ENCODE peak calls at places on chromosomes 16 and 17, in five cellular contexts. One of them, this sample, is unnamed.
A peak's percentile ranks its signal among the peaks of the same experiment; 100 is the strongest.

GRCh38 chr17:31679667-31680066 is 179.4 kb downstream of the COPRS start:
- DNase-seq in lower lobe of right lung: no peak
- DNase-seq in HFF-Myc: no peak
- DNase-seq in mammary epithelial cell: no peak
- DNase-seq in type B pancreatic cell: no peak
- DNase-seq in this sample: peak; percentile 32

GRCh38 chr17:75574404-75575093 is 13.1 kb upstream of the MYO15B start:
- DNase-seq in type B pancreatic cell: no peak
- DNase-seq in lower lobe of right lung: no peak
- DNase-seq in mammary epithelial cell: no peak
- DNase-seq in HFF-Myc: no peak
- DNase-seq in this sample: no peak

GRCh38 chr17:81228420-81228819 is 5.7 kb upstream of the CEP131 start:
- DNase-seq in lower lobe of right lung: no peak
- DNase-seq in mammary epithelial cell: no peak
- DNase-seq in type B pancreatic cell: no peak
- DNase-seq in HFF-Myc: no peak
- DNase-seq in this sample: no peak

GRCh38 chr16:3065069-3065741 is at the start of gene IL32:
- DNase-seq in mammary epithelial cell: peak; percentile 84
- DNase-seq in lower lobe of right lung: no peak
- DNase-seq in type B pancreatic cell: no peak
- DNase-seq in HFF-Myc: peak; percentile 36
- DNase-seq in this sample: no peak

GRCh38 chr17:40909755-40910154 is 24.7 kb upstream of the KRT20 start:
- DNase-seq in mammary epithelial cell: peak; percentile 82
- DNase-seq in HFF-Myc: peak; percentile 54
- DNase-seq in type B pancreatic cell: no peak
- DNase-seq in lower lobe of right lung: no peak
- DNase-seq in this sample: no peak

GRCh38 chr17:79836952-79837887 is 2.0 kb downstream of the CBX4 start:
- DNase-seq in HFF-Myc: no peak
- DNase-seq in type B pancreatic cell: no peak
- DNase-seq in mammary epithelial cell: peak; percentile 88
- DNase-seq in lower lobe of right lung: peak; percentile 94
- DNase-seq in this sample: no peak

GRCh38 chr16:19284207-19284606 is 1.3 kb upstream of the CLEC19A start:
- DNase-seq in mammary epithelial cell: peak; percentile 88
- DNase-seq in HFF-Myc: no peak
- DNase-seq in lower lobe of right lung: peak; percentile 51
- DNase-seq in type B pancreatic cell: no peak
- DNase-seq in this sample: no peak

GRCh38 chr16:85522842-85523601 is 90.1 kb upstream of the GSE1 start:
- DNase-seq in HFF-Myc: no peak
- DNase-seq in type B pancreatic cell: no peak
- DNase-seq in mammary epithelial cell: no peak
- DNase-seq in lower lobe of right lung: no peak
- DNase-seq in this sample: no peak

GRCh38 chr16:85891776-85892166 is 7.2 kb upstream of the IRF8 start:
- DNase-seq in HFF-Myc: no peak
- DNase-seq in mammary epithelial cell: no peak
- DNase-seq in lower lobe of right lung: no peak
- DNase-seq in type B pancreatic cell: no peak
- DNase-seq in this sample: no peak

GRCh38 chr16:27402964-27403600 is 1.1 kb downstream of the IL21R start:
- DNase-seq in HFF-Myc: no peak
- DNase-seq in mammary epithelial cell: no peak
- DNase-seq in type B pancreatic cell: no peak
- DNase-seq in lower lobe of right lung: no peak
- DNase-seq in this sample: peak; percentile 81

GRCh38 chr17:77110006-77110374 is 30.8 kb upstream of the SEC14L1 start:
- DNase-seq in lower lobe of right lung: no peak
- DNase-seq in HFF-Myc: no peak
- DNase-seq in mammary epithelial cell: no peak
- DNase-seq in type B pancreatic cell: no peak
- DNase-seq in this sample: no peak

GRCh38 chr17:55177159-55177913 is 87.4 kb upstream of the HLF start:
- DNase-seq in type B pancreatic cell: no peak
- DNase-seq in lower lobe of right lung: no peak
- DNase-seq in mammary epithelial cell: no peak
- DNase-seq in HFF-Myc: peak; percentile 16
- DNase-seq in this sample: no peak

GRCh38 chr16:19883296-19883951 is 1.2 kb downstream of the GPRC5B start:
- DNase-seq in HFF-Myc: no peak
- DNase-seq in mammary epithelial cell: no peak
- DNase-seq in type B pancreatic cell: peak; percentile 72
- DNase-seq in lower lobe of right lung: no peak
- DNase-seq in this sample: no peak

GRCh38 chr16:83561876-83562275 is 245.9 kb upstream of the HSBP1 start:
- DNase-seq in type B pancreatic cell: no peak
- DNase-seq in HFF-Myc: no peak
- DNase-seq in lower lobe of right lung: no peak
- DNase-seq in mammary epithelial cell: peak; percentile 5
- DNase-seq in this sample: no peak

GRCh38 chr17:72646176-72646575 is 446.3 kb downstream of the SLC39A11 start:
- DNase-seq in mammary epithelial cell: no peak
- DNase-seq in lower lobe of right lung: no peak
- DNase-seq in type B pancreatic cell: no peak
- DNase-seq in HFF-Myc: no peak
- DNase-seq in this sample: no peak

GRCh38 chr16:64346080-64346479 is 775.8 kb downstream of the CDH11 start:
- DNase-seq in mammary epithelial cell: no peak
- DNase-seq in lower lobe of right lung: no peak
- DNase-seq in type B pancreatic cell: no peak
- DNase-seq in HFF-Myc: no peak
- DNase-seq in this sample: no peak

GRCh38 chr16:3659200-3659599 is 4.7 kb downstream of the DNASE1 start:
- DNase-seq in HFF-Myc: no peak
- DNase-seq in type B pancreatic cell: no peak
- DNase-seq in lower lobe of right lung: no peak
- DNase-seq in mammary epithelial cell: no peak
- DNase-seq in this sample: no peak

GRCh38 chr16:49456763-49457162 is 83.2 kb downstream of the C16orf78 start:
- DNase-seq in mammary epithelial cell: no peak
- DNase-seq in type B pancreatic cell: peak; percentile 40
- DNase-seq in lower lobe of right lung: no peak
- DNase-seq in HFF-Myc: no peak
- DNase-seq in this sample: peak; percentile 54

GRCh38 chr16:86988920-86989715 is 328.1 kb downstream of the C16orf95 start:
- DNase-seq in type B pancreatic cell: no peak
- DNase-seq in mammary epithelial cell: no peak
- DNase-seq in lower lobe of right lung: no peak
- DNase-seq in HFF-Myc: no peak
- DNase-seq in this sample: no peak

GRCh38 chr17:74201250-74201649 is 2.2 kb upstream of the RPL38 start:
- DNase-seq in HFF-Myc: no peak
- DNase-seq in type B pancreatic cell: no peak
- DNase-seq in mammary epithelial cell: peak; percentile 34
- DNase-seq in lower lobe of right lung: no peak
- DNase-seq in this sample: no peak

GRCh38 chr16:71659471-71659870 is 33.5 kb downstream of the MARVELD3 start:
- DNase-seq in lower lobe of right lung: no peak
- DNase-seq in HFF-Myc: no peak
- DNase-seq in mammary epithelial cell: no peak
- DNase-seq in type B pancreatic cell: no peak
- DNase-seq in this sample: no peak

GRCh38 chr17:75504347-75505151 is 10.8 kb downstream of the CASKIN2 start:
- DNase-seq in mammary epithelial cell: peak; percentile 13
- DNase-seq in HFF-Myc: no peak
- DNase-seq in type B pancreatic cell: no peak
- DNase-seq in lower lobe of right lung: peak; percentile 57
- DNase-seq in this sample: no peak

GRCh38 chr16:56041556-56042140 is 149.6 kb upstream of the GNAO1 start:
- DNase-seq in mammary epithelial cell: peak; percentile 36
- DNase-seq in HFF-Myc: no peak
- DNase-seq in type B pancreatic cell: no peak
- DNase-seq in lower lobe of right lung: no peak
- DNase-seq in this sample: no peak

GRCh38 chr16:67645397-67646121 is 615 bp downstream of the CARMIL2 start:
- DNase-seq in lower lobe of right lung: no peak
- DNase-seq in mammary epithelial cell: no peak
- DNase-seq in HFF-Myc: no peak
- DNase-seq in type B pancreatic cell: no peak
- DNase-seq in this sample: no peak

GRCh38 chr17:17970699-17971430 is 1.3 kb downstream of the TOM1L2 start:
- DNase-seq in mammary epithelial cell: no peak
- DNase-seq in lower lobe of right lung: no peak
- DNase-seq in HFF-Myc: no peak
- DNase-seq in type B pancreatic cell: no peak
- DNase-seq in this sample: no peak

GRCh38 chr17:68868708-68869107 is 86.5 kb downstream of the ABCA8 start:
- DNase-seq in HFF-Myc: peak; percentile 19
- DNase-seq in mammary epithelial cell: no peak
- DNase-seq in lower lobe of right lung: no peak
- DNase-seq in type B pancreatic cell: no peak
- DNase-seq in this sample: no peak

GRCh38 chr17:72467841-72468653 is 347.2 kb downstream of the SOX9 start:
- DNase-seq in lower lobe of right lung: no peak
- DNase-seq in HFF-Myc: peak; percentile 65
- DNase-seq in mammary epithelial cell: peak; percentile 98
- DNase-seq in type B pancreatic cell: no peak
- DNase-seq in this sample: no peak

GRCh38 chr17:66306413-66306812 is 4.0 kb downstream of the PRKCA start:
- DNase-seq in HFF-Myc: no peak
- DNase-seq in lower lobe of right lung: no peak
- DNase-seq in type B pancreatic cell: no peak
- DNase-seq in mammary epithelial cell: peak; percentile 19
- DNase-seq in this sample: no peak

GRCh38 chr17:58303981-58304734 is 23.4 kb upstream of the MPO start:
- DNase-seq in mammary epithelial cell: peak; percentile 41
- DNase-seq in HFF-Myc: no peak
- DNase-seq in lower lobe of right lung: peak; percentile 74
- DNase-seq in type B pancreatic cell: peak; percentile 69
- DNase-seq in this sample: peak; percentile 83

GRCh38 chr17:44007346-44008204 is 3.2 kb downstream of the NAGS start:
- DNase-seq in lower lobe of right lung: no peak
- DNase-seq in HFF-Myc: no peak
- DNase-seq in mammary epithelial cell: peak; percentile 15
- DNase-seq in type B pancreatic cell: no peak
- DNase-seq in this sample: no peak
- TF ChIP-seq CTCF in lower lobe of right lung: peak; percentile 4
- TF ChIP-seq CTCF in HFF-Myc: no peak
- TF ChIP-seq CTCF in mammary epithelial cell: no peak
- TF ChIP-seq CTCF in type B pancreatic cell: peak; percentile 6
- TF ChIP-seq CTCF in this sample: no peak

GRCh38 chr17:19303367-19303776 is 59.2 kb downstream of the B9D1 start:
- DNase-seq in type B pancreatic cell: no peak
- DNase-seq in mammary epithelial cell: no peak
- DNase-seq in lower lobe of right lung: no peak
- DNase-seq in HFF-Myc: no peak
- DNase-seq in this sample: no peak

GRCh38 chr17:19301274-19301946 is 61.1 kb downstream of the B9D1 start:
- DNase-seq in lower lobe of right lung: peak; percentile 86
- DNase-seq in HFF-Myc: no peak
- DNase-seq in mammary epithelial cell: no peak
- DNase-seq in type B pancreatic cell: no peak
- DNase-seq in this sample: no peak

GRCh38 chr17:19299866-19300265 is 62.7 kb downstream of the B9D1 start:
- DNase-seq in type B pancreatic cell: no peak
- DNase-seq in mammary epithelial cell: no peak
- DNase-seq in lower lobe of right lung: no peak
- DNase-seq in HFF-Myc: no peak
- DNase-seq in this sample: no peak

GRCh38 chr17:19302791-19303233 is 59.7 kb downstream of the B9D1 start:
- DNase-seq in mammary epithelial cell: no peak
- DNase-seq in HFF-Myc: no peak
- DNase-seq in lower lobe of right lung: no peak
- DNase-seq in type B pancreatic cell: no peak
- DNase-seq in this sample: no peak

DNA sequence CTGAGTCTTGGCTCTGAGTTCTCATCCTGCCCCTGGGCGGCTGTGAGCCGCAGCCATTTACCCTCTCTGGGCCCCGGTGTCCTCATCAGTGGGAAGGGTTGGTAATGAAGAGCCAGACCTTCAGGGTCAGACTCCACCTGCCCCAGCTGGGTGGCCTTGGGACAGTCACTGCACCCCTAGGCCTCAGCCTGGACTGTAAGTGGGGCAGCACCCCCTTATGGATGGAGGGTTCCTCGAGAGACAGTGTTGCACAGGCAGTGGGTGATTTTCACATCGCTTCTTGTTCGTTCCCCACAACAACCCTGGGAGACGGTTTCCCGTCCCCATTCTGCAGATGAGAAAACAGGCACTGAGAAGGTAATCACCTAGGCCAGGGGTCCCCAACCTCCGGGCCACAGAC is 60.5 kb downstream of the B9D1 start:
- DNase-seq in type B pancreatic cell: no peak
- DNase-seq in HFF-Myc: no peak
- DNase-seq in mammary epithelial cell: no peak
- DNase-seq in lower lobe of right lung: no peak
- DNase-seq in this sample: no peak
- TF ChIP-seq CTCF in type B pancreatic cell: no peak
- TF ChIP-seq CTCF in HFF-Myc: no peak
- TF ChIP-seq CTCF in mammary epithelial cell: no peak
- TF ChIP-seq CTCF in lower lobe of right lung: no peak
- TF ChIP-seq CTCF in this sample: no peak

DNA sequence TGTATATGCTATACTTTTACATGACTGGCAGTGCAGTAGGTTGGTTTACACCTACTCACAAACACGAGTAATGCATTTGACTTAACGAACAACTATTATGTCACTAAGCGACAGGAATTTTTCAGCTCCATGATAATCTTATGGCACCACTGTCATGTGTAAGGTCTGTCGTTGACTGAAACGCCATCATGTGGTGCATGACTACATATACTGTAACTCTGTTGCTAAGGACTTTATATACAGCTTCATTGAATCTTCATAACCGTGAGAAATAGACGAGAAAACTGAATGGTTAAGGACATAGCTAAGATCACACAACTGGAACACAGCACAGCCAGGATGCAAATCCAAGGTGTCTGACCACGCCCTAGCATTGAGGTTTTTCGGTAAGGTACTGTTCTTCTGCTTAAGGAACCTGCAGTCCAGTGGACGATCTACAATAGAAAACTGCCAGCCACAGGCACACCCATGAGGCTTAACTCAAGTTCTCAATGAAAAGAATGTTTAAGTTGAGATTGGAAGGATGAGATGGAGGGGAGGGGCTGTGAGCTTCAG is 3.3 kb downstream of the CFAP20 start:
- DNase-seq in lower lobe of right lung: no peak
- DNase-seq in HFF-Myc: no peak
- DNase-seq in type B pancreatic cell: no peak
- DNase-seq in mammary epithelial cell: no peak
- DNase-seq in this sample: no peak
- TF ChIP-seq CTCF in lower lobe of right lung: no peak
- TF ChIP-seq CTCF in HFF-Myc: no peak
- TF ChIP-seq CTCF in type B pancreatic cell: no peak
- TF ChIP-seq CTCF in mammary epithelial cell: no peak
- TF ChIP-seq CTCF in this sample: no peak

DNA sequence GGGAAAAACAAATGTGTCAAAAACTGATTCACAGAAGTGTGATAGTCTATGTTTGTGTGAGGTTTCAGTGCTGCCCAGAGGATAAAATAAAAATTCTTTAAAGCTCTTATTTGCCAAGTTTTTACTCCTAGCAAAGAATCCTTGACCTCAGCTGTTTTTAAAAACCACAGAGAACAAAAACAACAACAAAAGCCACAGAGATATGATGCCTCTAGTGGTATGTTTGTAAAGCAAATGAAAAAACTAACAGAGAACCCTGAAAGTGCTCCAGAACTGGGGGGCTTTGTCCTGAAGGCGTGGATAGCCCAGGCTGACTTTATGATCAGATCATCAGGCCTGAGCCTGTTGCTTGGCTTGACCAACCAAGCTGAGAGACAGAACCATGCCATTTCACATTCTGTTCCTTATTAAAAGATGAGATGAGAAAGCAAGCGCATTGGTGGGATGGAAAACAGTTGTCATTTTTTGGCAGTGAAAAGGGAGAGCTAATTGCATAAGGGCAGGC is 411.1 kb downstream of the CPPED1 start:
- DNase-seq in mammary epithelial cell: no peak
- DNase-seq in type B pancreatic cell: no peak
- DNase-seq in lower lobe of right lung: no peak
- DNase-seq in HFF-Myc: no peak
- DNase-seq in this sample: no peak
- TF ChIP-seq CTCF in mammary epithelial cell: no peak
- TF ChIP-seq CTCF in type B pancreatic cell: no peak
- TF ChIP-seq CTCF in lower lobe of right lung: no peak
- TF ChIP-seq CTCF in HFF-Myc: peak; percentile 13
- TF ChIP-seq CTCF in this sample: peak; percentile 27

This sample was measured in osteocyte.